ENCODE peak calls at places on chromosomes 4 and X, in five cellular contexts. One of them, this sample, is unnamed.

GRCh38 chrX:13055486-13055885 is 11.1 kb upstream of the FAM9C start:
- DNase-seq in H1: no peak
- DNase-seq in HCT116: no peak
- DNase-seq in GM12878: no peak
- DNase-seq in K562: no peak
- DNase-seq in this sample: no peak

GRCh38 chr4:87506974-87507701 is 22.0 kb downstream of the SPARCL1 start:
- DNase-seq in H1: no peak
- DNase-seq in HCT116: no peak
- DNase-seq in GM12878: no peak
- DNase-seq in K562: no peak
- DNase-seq in this sample: no peak

GRCh38 chr4:25703731-25704388 is 48.2 kb downstream of the SLC34A2 start:
- DNase-seq in H1: no peak
- DNase-seq in HCT116: no peak
- DNase-seq in GM12878: no peak
- DNase-seq in K562: no peak
- DNase-seq in this sample: no peak

GRCh38 chr4:55723403-55723802 is 87.3 kb upstream of the NMU start:
- DNase-seq in H1: no peak
- DNase-seq in HCT116: no peak
- DNase-seq in GM12878: no peak
- DNase-seq in K562: peak; percentile 42
- DNase-seq in this sample: no peak

GRCh38 chrX:24494544-24495113 is 29.5 kb downstream of the PDK3 start:
- DNase-seq in H1: no peak
- DNase-seq in HCT116: no peak
- DNase-seq in GM12878: no peak
- DNase-seq in K562: no peak
- DNase-seq in this sample: no peak

GRCh38 chr4:154315741-154316140 is 175.9 kb downstream of the DCHS2 start:
- DNase-seq in H1: no peak
- DNase-seq in HCT116: no peak
- DNase-seq in GM12878: no peak
- DNase-seq in K562: no peak
- DNase-seq in this sample: no peak

GRCh38 chrX:101417981-101418841 is 10.2 kb downstream of the HNRNPH2 start:
- DNase-seq in H1: peak; percentile 72
- DNase-seq in HCT116: no peak
- DNase-seq in GM12878: no peak
- DNase-seq in K562: no peak
- DNase-seq in this sample: peak; percentile 69

GRCh38 chr4:135267148-135267878 is 1065.7 kb upstream of the PABPC4L start:
- DNase-seq in H1: no peak
- DNase-seq in HCT116: no peak
- DNase-seq in GM12878: no peak
- DNase-seq in K562: no peak
- DNase-seq in this sample: no peak

GRCh38 chrX:112819013-112819635 is 21.5 kb downstream of the AMOT start:
- DNase-seq in H1: no peak
- DNase-seq in HCT116: no peak
- DNase-seq in GM12878: no peak
- DNase-seq in K562: no peak
- DNase-seq in this sample: no peak

GRCh38 chr4:8513931-8514330 is 66.3 kb upstream of the GPR78 start:
- DNase-seq in H1: no peak
- DNase-seq in HCT116: no peak
- DNase-seq in GM12878: no peak
- DNase-seq in K562: no peak
- DNase-seq in this sample: no peak

GRCh38 chr4:53004497-53005148 is 142.5 kb downstream of the RASL11B start:
- DNase-seq in H1: no peak
- DNase-seq in HCT116: no peak
- DNase-seq in GM12878: peak; percentile 57
- DNase-seq in K562: no peak
- DNase-seq in this sample: no peak

GRCh38 chr4:113901994-113902787 is 77.3 kb downstream of the ARSJ start:
- DNase-seq in H1: no peak
- DNase-seq in HCT116: no peak
- DNase-seq in GM12878: no peak
- DNase-seq in K562: no peak
- DNase-seq in this sample: no peak

GRCh38 chr4:174555793-174556630 is 33.7 kb upstream of the HPGD start:
- DNase-seq in H1: no peak
- DNase-seq in HCT116: no peak
- DNase-seq in GM12878: no peak
- DNase-seq in K562: no peak
- DNase-seq in this sample: no peak

GRCh38 chrX:153649915-153650782 is 3.1 kb downstream of the DUSP9 start:
- DNase-seq in H1: no peak
- DNase-seq in HCT116: no peak
- DNase-seq in GM12878: no peak
- DNase-seq in K562: no peak
- DNase-seq in this sample: no peak

GRCh38 chrX:103254921-103255455 is at the start of gene TCEAL8:
- DNase-seq in H1: peak; percentile 61
- DNase-seq in HCT116: peak; percentile 63
- DNase-seq in GM12878: peak; percentile 21
- DNase-seq in K562: peak; percentile 80
- DNase-seq in this sample: peak; percentile 74

GRCh38 chr4:76213415-76214268 is at the start of gene SCARB2:
- DNase-seq in H1: peak; percentile 91
- DNase-seq in HCT116: peak; percentile 47
- DNase-seq in GM12878: no peak
- DNase-seq in K562: peak; percentile 87
- DNase-seq in this sample: peak; percentile 79

GRCh38 chr4:28254003-28254402 is 1393.4 kb downstream of the STIM2 start:
- DNase-seq in H1: no peak
- DNase-seq in HCT116: no peak
- DNase-seq in GM12878: no peak
- DNase-seq in K562: no peak
- DNase-seq in this sample: peak; percentile 25

GRCh38 chr4:98657531-98658286 is 702 bp downstream of the TSPAN5 start:
- DNase-seq in H1: peak; percentile 67
- DNase-seq in HCT116: no peak
- DNase-seq in GM12878: no peak
- DNase-seq in K562: peak; percentile 22
- DNase-seq in this sample: peak; percentile 28

GRCh38 chrX:72142094-72142843 is 10.6 kb upstream of the RTL5 start:
- DNase-seq in H1: no peak
- DNase-seq in HCT116: no peak
- DNase-seq in GM12878: no peak
- DNase-seq in K562: no peak
- DNase-seq in this sample: no peak

GRCh38 chr4:72857216-72857615 is 212.3 kb downstream of the COX18 start:
- DNase-seq in H1: no peak
- DNase-seq in HCT116: no peak
- DNase-seq in GM12878: no peak
- DNase-seq in K562: no peak
- DNase-seq in this sample: no peak

GRCh38 chr4:79917246-79917645 is 155.8 kb downstream of the ANTXR2 start:
- DNase-seq in H1: peak; percentile 60
- DNase-seq in HCT116: peak; percentile 42
- DNase-seq in GM12878: peak; percentile 8
- DNase-seq in K562: peak; percentile 47
- DNase-seq in this sample: peak; percentile 73

GRCh38 chrX:102835504-102836146 is 101.4 kb upstream of the RAB40AL start:
- DNase-seq in H1: peak; percentile 44
- DNase-seq in HCT116: no peak
- DNase-seq in GM12878: no peak
- DNase-seq in K562: no peak
- DNase-seq in this sample: peak; percentile 33

GRCh38 chrX:100316987-100317386 is 93.1 kb downstream of the PCDH19 start:
- DNase-seq in H1: no peak
- DNase-seq in HCT116: no peak
- DNase-seq in GM12878: no peak
- DNase-seq in K562: no peak
- DNase-seq in this sample: no peak

GRCh38 chr4:101020956-101021355 is 326.4 kb downstream of the PPP3CA start:
- DNase-seq in H1: no peak
- DNase-seq in HCT116: peak; percentile 79
- DNase-seq in GM12878: peak; percentile 53
- DNase-seq in K562: no peak
- DNase-seq in this sample: no peak

GRCh38 chrX:50107470-50107869 is 93.3 kb downstream of the AKAP4 start:
- DNase-seq in H1: no peak
- DNase-seq in HCT116: no peak
- DNase-seq in GM12878: no peak
- DNase-seq in K562: no peak
- DNase-seq in this sample: no peak

GRCh38 chrX:117992324-117992723 is 124.3 kb downstream of the KLHL13 start:
- DNase-seq in H1: no peak
- DNase-seq in HCT116: no peak
- DNase-seq in GM12878: no peak
- DNase-seq in K562: no peak
- DNase-seq in this sample: no peak

GRCh38 chr4:83189631-83190136 is 75.2 kb upstream of the PLAC8 start:
- DNase-seq in H1: no peak
- DNase-seq in HCT116: no peak
- DNase-seq in GM12878: no peak
- DNase-seq in K562: no peak
- DNase-seq in this sample: no peak

GRCh38 chr4:118683513-118683912 is 1.7 kb upstream of the METTL14 start:
- DNase-seq in H1: no peak
- DNase-seq in HCT116: no peak
- DNase-seq in GM12878: no peak
- DNase-seq in K562: peak; percentile 27
- DNase-seq in this sample: no peak

GRCh38 chr4:38503689-38504395 is 160.2 kb upstream of the KLF3 start:
- DNase-seq in H1: no peak
- DNase-seq in HCT116: no peak
- DNase-seq in GM12878: peak; percentile 86
- DNase-seq in K562: no peak
- DNase-seq in this sample: no peak

GRCh38 chr4:169659736-169660670 is 39.6 kb downstream of the CLCN3 start:
- DNase-seq in H1: no peak
- DNase-seq in HCT116: peak; percentile 99
- DNase-seq in GM12878: peak; percentile 74
- DNase-seq in K562: peak; percentile 91
- DNase-seq in this sample: peak; percentile 36

GRCh38 chr4:21811576-21811975 is 137.0 kb downstream of the KCNIP4 start:
- DNase-seq in H1: no peak
- DNase-seq in HCT116: no peak
- DNase-seq in GM12878: no peak
- DNase-seq in K562: no peak
- DNase-seq in this sample: no peak

GRCh38 chrX:72539822-72540221 is 32.8 kb downstream of the HDAC8 start:
- DNase-seq in H1: no peak
- DNase-seq in HCT116: no peak
- DNase-seq in GM12878: no peak
- DNase-seq in K562: no peak
- DNase-seq in this sample: no peak

GRCh38 chr4:79201976-79202375 is 123.9 kb downstream of the NAA11 start:
- DNase-seq in H1: no peak
- DNase-seq in HCT116: no peak
- DNase-seq in GM12878: no peak
- DNase-seq in K562: no peak
- DNase-seq in this sample: no peak

GRCh38 chr4:24405356-24405755 is 179.0 kb downstream of the DHX15 start:
- DNase-seq in H1: no peak
- DNase-seq in HCT116: no peak
- DNase-seq in GM12878: no peak
- DNase-seq in K562: no peak
- DNase-seq in this sample: no peak
- TF ChIP-seq ATF3 in H1: no peak
- TF ChIP-seq ATF3 in HCT116: no peak
- TF ChIP-seq ATF3 in GM12878: no peak
- TF ChIP-seq ATF3 in K562: no peak
- TF ChIP-seq ATF3 in this sample: no peak

DNA sequence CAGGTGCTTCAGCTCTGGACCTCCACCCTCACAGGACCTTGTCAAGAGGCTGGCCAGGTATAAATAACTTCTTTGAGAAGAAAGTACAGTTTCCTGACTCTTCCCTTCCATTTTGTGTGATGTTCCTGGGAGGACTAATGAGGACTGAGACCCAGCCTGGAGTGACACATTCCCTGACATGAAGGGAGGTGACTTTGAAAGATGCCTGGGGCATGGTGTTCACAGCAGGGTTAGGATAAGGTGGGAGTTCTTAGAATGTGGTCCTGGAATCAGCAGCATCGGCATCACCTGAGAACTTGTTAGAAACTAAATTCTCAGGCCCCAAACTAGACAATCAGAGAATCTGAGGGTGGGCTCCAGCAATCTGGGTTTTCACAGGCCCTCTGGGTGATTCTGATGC is 224.9 kb upstream of the BOD1L1 start:
- DNase-seq in H1: no peak
- DNase-seq in HCT116: no peak
- DNase-seq in GM12878: no peak
- DNase-seq in K562: no peak
- DNase-seq in this sample: no peak
- TF ChIP-seq ATF3 in H1: no peak
- TF ChIP-seq ATF3 in HCT116: no peak
- TF ChIP-seq ATF3 in GM12878: no peak
- TF ChIP-seq ATF3 in K562: no peak
- TF ChIP-seq ATF3 in this sample: no peak

GRCh38 chr4:2932561-2932950 is 30.6 kb downstream of the NOP14 start:
- DNase-seq in H1: no peak
- DNase-seq in HCT116: no peak
- DNase-seq in GM12878: no peak
- DNase-seq in K562: no peak
- DNase-seq in this sample: peak; percentile 8
- TF ChIP-seq ATF3 in H1: no peak
- TF ChIP-seq ATF3 in HCT116: no peak
- TF ChIP-seq ATF3 in GM12878: no peak
- TF ChIP-seq ATF3 in K562: no peak
- TF ChIP-seq ATF3 in this sample: no peak

DNA sequence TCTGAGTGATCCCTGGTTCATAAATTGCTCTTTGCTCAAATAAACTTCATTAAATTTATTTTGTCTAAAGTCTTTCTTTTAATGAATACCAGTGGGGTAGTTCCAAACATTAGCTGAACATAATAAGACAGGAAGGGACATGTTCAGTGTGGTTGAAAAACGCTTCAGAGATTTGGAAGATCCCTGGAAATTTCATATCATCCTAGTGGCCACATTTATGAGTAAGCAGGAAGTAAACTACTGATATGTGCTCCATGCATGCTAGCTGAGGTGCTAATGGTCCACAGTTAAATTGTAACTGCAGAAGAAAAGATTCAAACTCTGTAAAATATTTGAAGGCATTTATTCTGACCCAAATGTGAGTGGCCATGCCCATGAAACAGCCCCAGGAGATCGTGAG is 1328.7 kb downstream of the ADGRL3 start:
- DNase-seq in H1: no peak
- DNase-seq in HCT116: no peak
- DNase-seq in GM12878: no peak
- DNase-seq in K562: no peak
- DNase-seq in this sample: no peak
- TF ChIP-seq ATF3 in H1: no peak
- TF ChIP-seq ATF3 in HCT116: no peak
- TF ChIP-seq ATF3 in GM12878: no peak
- TF ChIP-seq ATF3 in K562: no peak
- TF ChIP-seq ATF3 in this sample: no peak

This sample was measured in WTC11.